ENCODE peak calls at places on chromosomes 11 and 22, in ten cellular contexts. One of them, this sample, is unnamed. For H3K4me1, the result is how much of the 10 kb centered on the place peaks cover.

GRCh38 chr11:117316197-117316961 is at the start of gene BACE1:
- DNase-seq in suprapubic skin: peak
- DNase-seq in pancreas: peak
- DNase-seq in PC-9: peak
- DNase-seq in cardiac muscle cell: peak
- DNase-seq in sigmoid colon: peak
- DNase-seq in thoracic aorta: peak
- DNase-seq in SK-N-SH: peak
- DNase-seq in IMR-90: peak
- DNase-seq in body of pancreas: peak
- DNase-seq in this sample: peak

GRCh38 chr11:63490551-63491239 is at the start of gene PLAAT5:
- DNase-seq in suprapubic skin: no peak
- DNase-seq in pancreas: peak
- DNase-seq in PC-9: no peak
- DNase-seq in cardiac muscle cell: peak
- DNase-seq in sigmoid colon: peak
- DNase-seq in thoracic aorta: no peak
- DNase-seq in SK-N-SH: peak
- DNase-seq in IMR-90: no peak
- DNase-seq in body of pancreas: peak
- DNase-seq in this sample: no peak

GRCh38 chr11:71139516-71140205 is 112.7 kb downstream of the SHANK2 start:
- DNase-seq in suprapubic skin: peak
- DNase-seq in pancreas: peak
- DNase-seq in PC-9: no peak
- DNase-seq in cardiac muscle cell: peak
- DNase-seq in sigmoid colon: peak
- DNase-seq in thoracic aorta: no peak
- DNase-seq in SK-N-SH: no peak
- DNase-seq in IMR-90: peak
- DNase-seq in body of pancreas: peak
- DNase-seq in this sample: peak

GRCh38 chr22:29319072-29319471 is 3.6 kb upstream of the RASL10A start:
- DNase-seq in suprapubic skin: no peak
- DNase-seq in pancreas: no peak
- DNase-seq in PC-9: no peak
- DNase-seq in cardiac muscle cell: no peak
- DNase-seq in sigmoid colon: no peak
- DNase-seq in thoracic aorta: no peak
- DNase-seq in SK-N-SH: no peak
- DNase-seq in IMR-90: no peak
- DNase-seq in body of pancreas: no peak
- DNase-seq in this sample: no peak

GRCh38 chr11:69479591-69480271 is 1.7 kb upstream of the LINC01488 start:
- DNase-seq in suprapubic skin: no peak
- DNase-seq in pancreas: peak
- DNase-seq in PC-9: no peak
- DNase-seq in cardiac muscle cell: no peak
- DNase-seq in sigmoid colon: no peak
- DNase-seq in thoracic aorta: no peak
- DNase-seq in SK-N-SH: no peak
- DNase-seq in IMR-90: no peak
- DNase-seq in body of pancreas: no peak
- DNase-seq in this sample: peak

GRCh38 chr11:102267602-102268001 is 49.7 kb upstream of the BIRC3 start:
- DNase-seq in suprapubic skin: no peak
- DNase-seq in pancreas: no peak
- DNase-seq in PC-9: peak
- DNase-seq in cardiac muscle cell: peak
- DNase-seq in sigmoid colon: no peak
- DNase-seq in thoracic aorta: no peak
- DNase-seq in SK-N-SH: no peak
- DNase-seq in IMR-90: peak
- DNase-seq in body of pancreas: no peak
- DNase-seq in this sample: no peak

GRCh38 chr11:69674886-69675714 is at the start of gene LTO1:
- DNase-seq in suprapubic skin: peak
- DNase-seq in pancreas: peak
- DNase-seq in PC-9: peak
- DNase-seq in cardiac muscle cell: peak
- DNase-seq in sigmoid colon: peak
- DNase-seq in thoracic aorta: peak
- DNase-seq in SK-N-SH: peak
- DNase-seq in IMR-90: peak
- DNase-seq in body of pancreas: peak
- DNase-seq in this sample: peak

GRCh38 chr22:28939394-28939793 is 56.0 kb downstream of the ZNRF3 start:
- DNase-seq in suprapubic skin: no peak
- DNase-seq in pancreas: no peak
- DNase-seq in PC-9: no peak
- DNase-seq in cardiac muscle cell: no peak
- DNase-seq in sigmoid colon: no peak
- DNase-seq in thoracic aorta: no peak
- DNase-seq in SK-N-SH: no peak
- DNase-seq in IMR-90: no peak
- DNase-seq in body of pancreas: no peak
- DNase-seq in this sample: no peak

GRCh38 chr11:820655-821512 is 2.2 kb downstream of the PNPLA2 start:
- DNase-seq in suprapubic skin: peak
- DNase-seq in pancreas: peak
- DNase-seq in PC-9: peak
- DNase-seq in cardiac muscle cell: peak
- DNase-seq in sigmoid colon: peak
- DNase-seq in thoracic aorta: peak
- DNase-seq in SK-N-SH: no peak
- DNase-seq in IMR-90: peak
- DNase-seq in body of pancreas: peak
- DNase-seq in this sample: peak

GRCh38 chr22:35697142-35697541 is 20.5 kb upstream of the APOL5 start:
- DNase-seq in suprapubic skin: no peak
- DNase-seq in pancreas: no peak
- DNase-seq in PC-9: no peak
- DNase-seq in cardiac muscle cell: no peak
- DNase-seq in sigmoid colon: no peak
- DNase-seq in thoracic aorta: no peak
- DNase-seq in SK-N-SH: no peak
- DNase-seq in IMR-90: no peak
- DNase-seq in body of pancreas: no peak
- DNase-seq in this sample: no peak

GRCh38 chr11:19978668-19979518 is 181.4 kb downstream of the DBX1 start:
- DNase-seq in suprapubic skin: no peak
- DNase-seq in pancreas: no peak
- DNase-seq in PC-9: peak
- DNase-seq in cardiac muscle cell: peak
- DNase-seq in sigmoid colon: peak
- DNase-seq in thoracic aorta: no peak
- DNase-seq in SK-N-SH: no peak
- DNase-seq in IMR-90: peak
- DNase-seq in body of pancreas: no peak
- DNase-seq in this sample: no peak

GRCh38 chr22:20392983-20393704 is 807 bp upstream of the ZNF74 start:
- DNase-seq in suprapubic skin: no peak
- DNase-seq in pancreas: peak
- DNase-seq in PC-9: no peak
- DNase-seq in cardiac muscle cell: no peak
- DNase-seq in sigmoid colon: no peak
- DNase-seq in thoracic aorta: no peak
- DNase-seq in SK-N-SH: no peak
- DNase-seq in IMR-90: no peak
- DNase-seq in body of pancreas: no peak
- DNase-seq in this sample: no peak

GRCh38 chr22:45547016-45547345 is 44.3 kb downstream of the FBLN1 start:
- DNase-seq in suprapubic skin: no peak
- DNase-seq in pancreas: no peak
- DNase-seq in PC-9: no peak
- DNase-seq in cardiac muscle cell: no peak
- DNase-seq in sigmoid colon: no peak
- DNase-seq in thoracic aorta: no peak
- DNase-seq in SK-N-SH: no peak
- DNase-seq in IMR-90: no peak
- DNase-seq in body of pancreas: no peak
- DNase-seq in this sample: no peak

DNA sequence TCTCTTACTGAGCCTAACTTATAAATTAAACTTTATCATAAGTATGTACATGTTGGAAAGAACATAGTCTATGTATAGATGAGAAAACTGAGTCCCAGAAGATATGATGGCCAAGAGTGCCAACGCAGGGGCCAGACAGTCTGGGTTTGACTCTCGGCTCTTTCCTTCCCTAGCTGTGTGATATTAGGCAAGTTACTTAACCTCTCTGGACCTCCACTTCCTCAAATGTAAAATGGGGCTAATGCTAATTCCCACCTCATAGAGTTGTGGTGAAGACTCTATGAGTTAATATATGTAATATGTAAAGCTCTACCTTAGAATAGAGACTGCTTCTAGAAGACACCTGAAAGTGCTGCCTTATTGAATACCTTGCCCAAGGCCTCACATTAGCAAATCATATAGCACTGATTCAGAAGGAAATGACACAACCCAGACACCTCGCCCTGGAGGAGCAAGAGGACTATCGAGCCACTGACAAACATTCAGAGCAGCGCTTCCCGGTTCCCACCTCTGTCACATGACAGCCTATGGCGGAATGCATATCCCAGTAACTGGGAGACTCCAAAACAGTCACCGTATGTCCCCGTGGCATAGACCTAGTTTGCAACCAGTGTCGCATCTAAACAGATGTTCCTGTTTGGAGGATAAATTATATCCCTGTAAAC is 11.3 kb upstream of the CCDC86 start:
- DNase-seq in suprapubic skin: no peak
- DNase-seq in pancreas: no peak
- DNase-seq in PC-9: peak
- DNase-seq in cardiac muscle cell: no peak
- DNase-seq in sigmoid colon: no peak
- DNase-seq in thoracic aorta: no peak
- DNase-seq in SK-N-SH: no peak
- DNase-seq in IMR-90: no peak
- DNase-seq in body of pancreas: no peak
- DNase-seq in this sample: no peak
- H3K4me3 ChIP-seq in suprapubic skin: no peak
- H3K4me3 ChIP-seq in pancreas: no peak
- H3K4me3 ChIP-seq in PC-9: no peak
- H3K4me3 ChIP-seq in cardiac muscle cell: no peak
- H3K4me3 ChIP-seq in sigmoid colon: no peak
- H3K4me3 ChIP-seq in thoracic aorta: no peak
- H3K4me3 ChIP-seq in SK-N-SH: peak
- H3K4me3 ChIP-seq in IMR-90: no peak
- H3K4me3 ChIP-seq in body of pancreas: no peak
- H3K4me3 ChIP-seq in this sample: no peak

GRCh38 chr11:14323118-14323676 is 35.8 kb downstream of the RRAS2 start:
- DNase-seq in suprapubic skin: no peak
- DNase-seq in pancreas: no peak
- DNase-seq in PC-9: no peak
- DNase-seq in cardiac muscle cell: no peak
- DNase-seq in sigmoid colon: no peak
- DNase-seq in thoracic aorta: no peak
- DNase-seq in SK-N-SH: no peak
- DNase-seq in IMR-90: no peak
- DNase-seq in body of pancreas: no peak
- DNase-seq in this sample: no peak

GRCh38 chr11:14327105-14327504 is 31.9 kb downstream of the RRAS2 start:
- DNase-seq in suprapubic skin: no peak
- DNase-seq in pancreas: no peak
- DNase-seq in PC-9: no peak
- DNase-seq in cardiac muscle cell: no peak
- DNase-seq in sigmoid colon: no peak
- DNase-seq in thoracic aorta: no peak
- DNase-seq in SK-N-SH: no peak
- DNase-seq in IMR-90: no peak
- DNase-seq in body of pancreas: no peak
- DNase-seq in this sample: no peak

GRCh38 chr11:14318581-14318981 is 40.4 kb downstream of the RRAS2 start:
- DNase-seq in suprapubic skin: no peak
- DNase-seq in pancreas: no peak
- DNase-seq in PC-9: peak
- DNase-seq in cardiac muscle cell: no peak
- DNase-seq in sigmoid colon: no peak
- DNase-seq in thoracic aorta: no peak
- DNase-seq in SK-N-SH: no peak
- DNase-seq in IMR-90: peak
- DNase-seq in body of pancreas: no peak
- DNase-seq in this sample: no peak

GRCh38 chr11:14320020-14320419 is 39.0 kb downstream of the RRAS2 start:
- DNase-seq in suprapubic skin: no peak
- DNase-seq in pancreas: no peak
- DNase-seq in PC-9: no peak
- DNase-seq in cardiac muscle cell: no peak
- DNase-seq in sigmoid colon: no peak
- DNase-seq in thoracic aorta: no peak
- DNase-seq in SK-N-SH: no peak
- DNase-seq in IMR-90: peak
- DNase-seq in body of pancreas: no peak
- DNase-seq in this sample: no peak

DNA sequence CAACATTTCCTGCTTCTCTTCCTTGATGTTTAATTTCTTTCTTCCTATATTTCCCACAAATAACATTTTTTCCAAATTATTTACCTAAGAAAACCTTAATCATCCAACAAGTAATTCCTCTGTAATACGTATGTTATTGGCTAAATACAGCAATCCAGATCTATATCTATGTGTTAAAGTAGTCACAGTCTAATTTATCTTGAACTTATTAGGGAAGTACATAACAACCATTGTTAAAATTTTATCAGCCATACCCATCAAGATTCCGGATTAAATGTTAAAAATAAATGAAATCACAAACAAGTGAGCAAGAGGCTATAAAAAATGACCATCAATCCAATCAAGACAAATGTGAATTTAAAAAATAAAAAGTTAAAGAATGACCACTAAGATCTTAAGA is 36.5 kb downstream of the RRAS2 start:
- DNase-seq in suprapubic skin: no peak
- DNase-seq in pancreas: no peak
- DNase-seq in PC-9: no peak
- DNase-seq in cardiac muscle cell: no peak
- DNase-seq in sigmoid colon: no peak
- DNase-seq in thoracic aorta: no peak
- DNase-seq in SK-N-SH: no peak
- DNase-seq in IMR-90: no peak
- DNase-seq in body of pancreas: no peak
- DNase-seq in this sample: no peak
- H3K4me1 ChIP-seq in suprapubic skin: under half
- H3K4me1 ChIP-seq in pancreas: under half
- H3K4me1 ChIP-seq in PC-9: under half
- H3K4me1 ChIP-seq in cardiac muscle cell: under half
- H3K4me1 ChIP-seq in sigmoid colon: under half
- H3K4me1 ChIP-seq in thoracic aorta: half or more
- H3K4me1 ChIP-seq in SK-N-SH: under half
- H3K4me1 ChIP-seq in IMR-90: under half
- H3K4me1 ChIP-seq in body of pancreas: under half
- H3K4me1 ChIP-seq in this sample: under half

GRCh38 chr22:21449531-21450319 is 17.5 kb upstream of the TMEM191C start:
- DNase-seq in suprapubic skin: peak
- DNase-seq in pancreas: peak
- DNase-seq in PC-9: no peak
- DNase-seq in cardiac muscle cell: no peak
- DNase-seq in sigmoid colon: peak
- DNase-seq in thoracic aorta: no peak
- DNase-seq in SK-N-SH: no peak
- DNase-seq in IMR-90: peak
- DNase-seq in body of pancreas: peak
- DNase-seq in this sample: peak
- TF ChIP-seq CTCF in suprapubic skin: no peak
- TF ChIP-seq CTCF in pancreas: no peak
- TF ChIP-seq CTCF in PC-9: no peak
- TF ChIP-seq CTCF in cardiac muscle cell: no peak
- TF ChIP-seq CTCF in sigmoid colon: no peak
- TF ChIP-seq CTCF in thoracic aorta: no peak
- TF ChIP-seq CTCF in SK-N-SH: no peak
- TF ChIP-seq CTCF in IMR-90: no peak
- TF ChIP-seq CTCF in body of pancreas: no peak
- TF ChIP-seq CTCF in this sample: no peak

GRCh38 chr11:111724615-111725129 is 41.5 kb downstream of the PPP2R1B start:
- DNase-seq in suprapubic skin: no peak
- DNase-seq in pancreas: no peak
- DNase-seq in PC-9: peak
- DNase-seq in cardiac muscle cell: no peak
- DNase-seq in sigmoid colon: no peak
- DNase-seq in thoracic aorta: no peak
- DNase-seq in SK-N-SH: no peak
- DNase-seq in IMR-90: no peak
- DNase-seq in body of pancreas: no peak
- DNase-seq in this sample: no peak
- H3K4me3 ChIP-seq in suprapubic skin: no peak
- H3K4me3 ChIP-seq in pancreas: no peak
- H3K4me3 ChIP-seq in PC-9: no peak
- H3K4me3 ChIP-seq in cardiac muscle cell: no peak
- H3K4me3 ChIP-seq in sigmoid colon: no peak
- H3K4me3 ChIP-seq in thoracic aorta: no peak
- H3K4me3 ChIP-seq in SK-N-SH: no peak
- H3K4me3 ChIP-seq in IMR-90: no peak
- H3K4me3 ChIP-seq in body of pancreas: no peak
- H3K4me3 ChIP-seq in this sample: no peak